ENCODE peak calls at places on chromosomes 13 and 19, in four cellular contexts. F is IMR-90, U is H9, C is H1. E is an unnamed sample.

GRCh38 chr13:30551194-30551593 is 66.5 kb upstream of the USPL1 start:
- DNase-seq in F (peak; percentile 43), U (no peak), C (no peak), E (peak; percentile 64)

GRCh38 chr19:48329167-48329891 is 4.0 kb downstream of the EMP3 start:
- DNase-seq in F (peak; percentile 59), U (peak; percentile 61), C (no peak), E (peak; percentile 82)

GRCh38 chr19:18271433-18271841 is 2.8 kb downstream of the IQCN start:
- DNase-seq in F (no peak), U (no peak), C (no peak), E (no peak)

GRCh38 chr19:8487137-8487851 is 15.1 kb downstream of the PRAM1 start:
- DNase-seq in F (no peak), U (no peak), C (no peak), E (peak; percentile 16)

GRCh38 chr13:108036411-108036810 is 178.9 kb downstream of the LIG4 start:
- DNase-seq in F (no peak), U (no peak), C (no peak), E (no peak)

GRCh38 chr19:15264061-15264932 is 32.0 kb upstream of the EPHX3 start:
- DNase-seq in F (peak; percentile 65), U (peak; percentile 79), C (peak; percentile 93), E (peak; percentile 89)

GRCh38 chr19:36573948-36574726 is 1.0 kb upstream of the ZNF529 start:
- DNase-seq in F (peak; percentile 35), U (no peak), C (no peak), E (peak; percentile 14)

GRCh38 chr13:25971499-25972145 is 80.2 kb downstream of the SHISA2 start:
- DNase-seq in F (no peak), U (no peak), C (no peak), E (no peak)

GRCh38 chr13:98478134-98479129 is 98.5 kb downstream of the STK24 start:
- DNase-seq in F (peak; percentile 36), U (peak; percentile 52), C (no peak), E (peak; percentile 88)

GRCh38 chr13:109715902-109716301 is 70.5 kb downstream of the IRS2 start:
- DNase-seq in F (peak; percentile 5), U (no peak), C (no peak), E (peak; percentile 69)

GRCh38 chr13:110341445-110342247 is 34.6 kb downstream of the COL4A2 start:
- DNase-seq in F (peak; percentile 92), U (no peak), C (no peak), E (no peak)

GRCh38 chr13:101416181-101417042 is at the start of gene NALCN:
- DNase-seq in F (no peak), U (peak; percentile 39), C (peak; percentile 68), E (peak; percentile 18)

GRCh38 chr19:34505321-34506025 is 23.9 kb downstream of the WTIP start:
- DNase-seq in F (no peak), U (no peak), C (peak; percentile 43), E (no peak)

GRCh38 chr19:35595928-35596327 is 10.0 kb downstream of the PMIS2 start:
- DNase-seq in F (no peak), U (no peak), C (no peak), E (no peak)

GRCh38 chr13:22883961-22884360 is 296.8 kb upstream of the SGCG start:
- DNase-seq in F (no peak), U (peak; percentile 55), C (no peak), E (no peak)

GRCh38 chr19:31344403-31344802 is 4.8 kb downstream of the TSHZ3 start:
- DNase-seq in F (no peak), U (peak; percentile 43), C (no peak), E (no peak)

GRCh38 chr13:35475131-35475959 is 1.1 kb downstream of the MAB21L1 start:
- DNase-seq in F (peak; percentile 16), U (peak; percentile 67), C (peak; percentile 71), E (peak; percentile 68)

GRCh38 chr19:10976200-10976892 is 15.5 kb downstream of the SMARCA4 start:
- DNase-seq in F (no peak), U (no peak), C (no peak), E (no peak)

GRCh38 chr19:8044018-8044417 is 8.5 kb upstream of the CCL25 start:
- DNase-seq in F (no peak), U (no peak), C (no peak), E (no peak)

GRCh38 chr13:98643479-98643878 is 66.6 kb upstream of the STK24 start:
- DNase-seq in F (no peak), U (no peak), C (no peak), E (no peak)

GRCh38 chr19:55418185-55418584 is 10.6 kb upstream of the UBE2S start:
- DNase-seq in F (peak; percentile 91), U (peak; percentile 73), C (peak; percentile 71), E (peak; percentile 82)

GRCh38 chr13:29679357-29680050 is 84.0 kb upstream of the SLC7A1 start:
- DNase-seq in F (no peak), U (no peak), C (no peak), E (no peak)

GRCh38 chr19:48625891-48626327 is 6.6 kb downstream of the SPHK2 start:
- DNase-seq in F (no peak), U (no peak), C (no peak), E (no peak)

GRCh38 chr13:31965361-31966066 is 66.1 kb upstream of the FRY start:
- DNase-seq in F (peak; percentile 84), U (no peak), C (no peak), E (no peak)

GRCh38 chr19:9883231-9883758 is 48.2 kb downstream of the PIN1 start:
- DNase-seq in F (no peak), U (peak; percentile 51), C (no peak), E (no peak)

GRCh38 chr13:78602561-78603239 is 652 bp downstream of the POU4F1 start:
- DNase-seq in F (no peak), U (peak; percentile 50), C (peak; percentile 63), E (no peak)

GRCh38 chr19:14545716-14546082 is 16.3 kb downstream of the TECR start:
- DNase-seq in F (no peak), U (no peak), C (no peak), E (no peak)

GRCh38 chr19:46416077-46416709 is 2.8 kb upstream of the CCDC8 start:
- DNase-seq in F (peak; percentile 75), U (peak; percentile 95), C (peak; percentile 95), E (peak; percentile 96)

GRCh38 chr19:44111910-44112463 is 1.2 kb upstream of the ZNF225 start:
- DNase-seq in F (peak; percentile 92), U (peak; percentile 94), C (peak; percentile 52), E (peak; percentile 98)

GRCh38 chr13:108597943-108598342 is 31.5 kb upstream of the MYO16 start:
- DNase-seq in F (no peak), U (no peak), C (no peak), E (no peak)

GRCh38 chr19:33998739-33999345 is 173.5 kb upstream of the LSM14A start:
- DNase-seq in F (no peak), U (no peak), C (no peak), E (no peak)

GRCh38 chr19:34881982-34882381 is 44.7 kb upstream of the ZNF30 start:
- DNase-seq in F (peak; percentile 24), U (no peak), C (no peak), E (no peak)

GRCh38 chr19:38674388-38675133 is 27.1 kb downstream of the ACTN4 start:
- DNase-seq in F (peak; percentile 49), U (no peak), C (no peak), E (peak; percentile 82)

GRCh38 chr13:79972066-79972569 is 368.8 kb downstream of the SPRY2 start:
- DNase-seq in F (no peak), U (no peak), C (no peak), E (no peak)

GRCh38 chr13:61880576-61881283 is 465.1 kb upstream of the PCDH20 start:
- DNase-seq in F (peak; percentile 5), U (peak; percentile 58), C (no peak), E (peak; percentile 83)

GRCh38 chr19:56732974-56733373 is 61.4 kb upstream of the ZNF835 start:
- DNase-seq in F (no peak), U (no peak), C (no peak), E (peak; percentile 32)

GRCh38 chr13:49976314-49977258 is 20.3 kb upstream of the TRIM13 start:
- DNase-seq in F (peak; percentile 70), U (peak; percentile 70), C (peak; percentile 75), E (peak; percentile 75)

DNA sequence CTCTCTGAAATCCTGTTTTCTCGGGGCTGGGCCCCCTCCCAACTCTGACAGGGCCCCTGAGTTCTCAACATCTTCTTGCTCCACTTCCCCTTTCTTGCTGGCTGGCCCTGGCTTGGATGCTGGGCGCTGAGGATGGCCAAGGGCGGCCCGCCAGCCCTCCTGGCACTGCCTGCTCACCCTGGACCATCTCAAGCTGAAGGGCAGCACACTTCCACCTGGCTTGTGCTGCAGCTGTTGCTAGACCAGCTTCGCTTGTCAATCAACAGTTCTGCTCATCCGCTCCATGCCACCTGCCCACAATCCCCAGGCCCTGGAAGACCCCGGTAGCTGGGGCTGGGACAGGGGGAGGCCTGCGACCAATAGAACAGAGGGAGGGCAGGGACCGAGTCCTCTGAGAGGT is 6.9 kb upstream of the GMIP start:
- DNase-seq in F (no peak), U (no peak), C (no peak), E (no peak)
- H3K56ac ChIP-seq in F (no peak overlapping the region), U (no peak overlapping the region), C (no peak overlapping the region), E (no peak overlapping the region)

GRCh38 chr19:3363841-3364500 is 2.4 kb upstream of the NFIC start:
- DNase-seq in F (no peak), U (peak; percentile 26), C (no peak), E (no peak)

GRCh38 chr19:3364501-3364858 is 1.9 kb upstream of the NFIC start:
- DNase-seq in F (no peak), U (no peak), C (no peak), E (no peak)

GRCh38 chr19:3366104-3366760 is at the start of gene NFIC:
- DNase-seq in F (peak; percentile 79), U (peak; percentile 62), C (no peak), E (peak; percentile 63)

GRCh38 chr19:3365447-3366103 is 808 bp upstream of the NFIC start:
- DNase-seq in F (peak; percentile 66), U (peak; percentile 27), C (no peak), E (peak; percentile 24)

GRCh38 chr19:3365093-3365446 is 1.3 kb upstream of the NFIC start:
- DNase-seq in F (no peak), U (no peak), C (no peak), E (no peak)
- H2BK15ac ChIP-seq in F (peak overlapping the region; percentile 19), U (no peak overlapping the region), C (no peak overlapping the region), E (no peak overlapping the region)

GRCh38 chr13:69644447-69644846 is 463.2 kb upstream of the ATXN8OS start:
- DNase-seq in F (no peak), U (no peak), C (no peak), E (peak; percentile 5)
- H3K56ac ChIP-seq in F (no peak overlapping the region), U (no peak overlapping the region), C (no peak overlapping the region), E (no peak overlapping the region)

GRCh38 chr13:103730407-103730806 is 664.2 kb upstream of the SLC10A2 start:
- DNase-seq in F (no peak), U (no peak), C (no peak), E (no peak)

GRCh38 chr13:103731959-103732358 is 665.7 kb upstream of the SLC10A2 start:
- DNase-seq in F (no peak), U (no peak), C (no peak), E (no peak)

DNA sequence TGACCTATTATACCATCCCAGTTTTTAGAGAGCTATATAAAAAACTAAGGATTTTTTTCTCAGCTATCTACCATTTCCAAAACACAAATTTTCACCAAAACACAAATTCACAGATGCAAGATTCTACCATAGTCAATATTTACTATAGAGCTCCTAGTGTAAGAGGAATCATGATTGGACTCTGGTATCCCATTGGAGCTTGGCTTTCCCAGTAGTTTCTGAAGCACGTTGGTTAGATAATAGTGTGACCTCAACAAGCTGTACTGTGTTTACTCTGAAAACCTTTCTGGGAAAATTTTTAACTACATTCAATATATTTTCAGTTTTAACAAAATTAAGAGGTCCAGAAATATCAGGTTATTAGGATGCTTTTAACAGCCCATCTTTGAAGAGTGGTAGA is 660.6 kb upstream of the SLC10A2 start:
- DNase-seq in F (no peak), U (no peak), C (no peak), E (no peak)
- H2BK15ac ChIP-seq in F (no peak overlapping the region), U (no peak overlapping the region), C (no peak overlapping the region), E (no peak overlapping the region)

E was measured in mesendoderm.